ENCODE peak calls at places on chromosomes 12 and 14, in six cellular contexts. T is astrocyte of the spinal cord, M is tibial artery, L is AG10803, R is left ventricle myocardium inferior, Q is dorsolateral prefrontal cortex. W is an unnamed sample.

GRCh38 chr12:20601668-20602280 is 93.4 kb upstream of the SLCO1C1 start:
- DNase-seq in T (peak; percentile 76), M (no peak), L (peak; percentile 65), R (no peak), Q (no peak), W (peak; percentile 18)

GRCh38 chr14:73804636-73805035 is 47.0 kb upstream of the PTGR2 start:
- DNase-seq in T (no peak), M (no peak), L (no peak), R (no peak), Q (no peak), W (no peak)

GRCh38 chr12:57476162-57476992 is 3.3 kb downstream of the ARHGAP9 start:
- DNase-seq in T (no peak), M (no peak), L (no peak), R (no peak), Q (no peak), W (no peak)

GRCh38 chr12:68336754-68337343 is 4.7 kb upstream of the MDM1 start:
- DNase-seq in T (no peak), M (no peak), L (no peak), R (no peak), Q (no peak), W (no peak)

GRCh38 chr14:28690029-28690683 is 76.4 kb upstream of the FOXG1 start:
- DNase-seq in T (no peak), M (no peak), L (no peak), R (no peak), Q (no peak), W (no peak)

GRCh38 chr12:126704609-126705008 is 1562.4 kb upstream of the TMEM132C start:
- DNase-seq in T (no peak), M (no peak), L (no peak), R (no peak), Q (no peak), W (no peak)

GRCh38 chr14:93954900-93955891 is 21.2 kb downstream of the ASB2 start:
- DNase-seq in T (no peak), M (no peak), L (no peak), R (no peak), Q (no peak), W (no peak)

GRCh38 chr12:130220361-130220760 is 58.1 kb downstream of the FZD10 start:
- DNase-seq in T (no peak), M (no peak), L (no peak), R (no peak), Q (no peak), W (no peak)

GRCh38 chr12:106332536-106332935 is 25.0 kb upstream of the POLR3B start:
- DNase-seq in T (no peak), M (no peak), L (no peak), R (no peak), Q (no peak), W (no peak)

GRCh38 chr12:109554761-109555160 is 18.5 kb downstream of the MMAB start:
- DNase-seq in T (no peak), M (no peak), L (no peak), R (no peak), Q (no peak), W (no peak)

GRCh38 chr14:32998433-32998832 is 59.8 kb downstream of the NPAS3 start:
- DNase-seq in T (peak; percentile 19), M (no peak), L (peak; percentile 21), R (no peak), Q (no peak), W (no peak)

GRCh38 chr12:108580531-108580930 is 17.4 kb downstream of the TMEM119 start:
- DNase-seq in T (no peak), M (peak; percentile 48), L (no peak), R (no peak), Q (no peak), W (no peak)

GRCh38 chr14:49977126-49977841 is 84.4 kb downstream of the ARF6 start:
- DNase-seq in T (no peak), M (no peak), L (no peak), R (no peak), Q (no peak), W (no peak)

GRCh38 chr12:6273931-6274687 is 36.4 kb upstream of the PLEKHG6 start:
- DNase-seq in T (no peak), M (no peak), L (no peak), R (no peak), Q (no peak), W (no peak)

GRCh38 chr12:1360812-1361211 is 233.6 kb downstream of the FBXL14 start:
- DNase-seq in T (peak; percentile 67), M (no peak), L (peak; percentile 87), R (no peak), Q (no peak), W (peak; percentile 31)

GRCh38 chr12:19884081-19884480 is 444.8 kb downstream of the AEBP2 start:
- DNase-seq in T (no peak), M (no peak), L (peak; percentile 25), R (no peak), Q (no peak), W (no peak)

GRCh38 chr14:49954171-49954631 is 61.3 kb downstream of the ARF6 start:
- DNase-seq in T (no peak), M (no peak), L (peak; percentile 91), R (no peak), Q (no peak), W (no peak)

GRCh38 chr14:85415015-85415712 is 114.8 kb upstream of the FLRT2 start:
- DNase-seq in T (peak; percentile 94), M (peak; percentile 38), L (peak; percentile 92), R (peak; percentile 15), Q (no peak), W (peak; percentile 89)

GRCh38 chr12:40225984-40226602 is 1.3 kb downstream of the LRRK2 start:
- DNase-seq in T (no peak), M (no peak), L (no peak), R (no peak), Q (no peak), W (no peak)
- H3K4me3 ChIP-seq in T (no peak overlapping the region), M (peak overlapping the region; percentile 66), L (peak overlapping the region; percentile 72), R (peak overlapping the region; percentile 79), Q (peak overlapping the region; percentile 72), W (no peak overlapping the region)

GRCh38 chr12:44876554-44877275 is 600 bp upstream of the NELL2 start:
- DNase-seq in T (peak; percentile 38), M (no peak), L (peak; percentile 10), R (no peak), Q (peak; percentile 69), W (no peak)
- H3K4me3 ChIP-seq in T (peak overlapping the region; percentile 41), M (peak overlapping the region; percentile 62), L (peak overlapping the region; percentile 53), R (peak overlapping the region; percentile 69), Q (peak overlapping the region; percentile 77), W (peak overlapping the region; percentile 49)

DNA sequence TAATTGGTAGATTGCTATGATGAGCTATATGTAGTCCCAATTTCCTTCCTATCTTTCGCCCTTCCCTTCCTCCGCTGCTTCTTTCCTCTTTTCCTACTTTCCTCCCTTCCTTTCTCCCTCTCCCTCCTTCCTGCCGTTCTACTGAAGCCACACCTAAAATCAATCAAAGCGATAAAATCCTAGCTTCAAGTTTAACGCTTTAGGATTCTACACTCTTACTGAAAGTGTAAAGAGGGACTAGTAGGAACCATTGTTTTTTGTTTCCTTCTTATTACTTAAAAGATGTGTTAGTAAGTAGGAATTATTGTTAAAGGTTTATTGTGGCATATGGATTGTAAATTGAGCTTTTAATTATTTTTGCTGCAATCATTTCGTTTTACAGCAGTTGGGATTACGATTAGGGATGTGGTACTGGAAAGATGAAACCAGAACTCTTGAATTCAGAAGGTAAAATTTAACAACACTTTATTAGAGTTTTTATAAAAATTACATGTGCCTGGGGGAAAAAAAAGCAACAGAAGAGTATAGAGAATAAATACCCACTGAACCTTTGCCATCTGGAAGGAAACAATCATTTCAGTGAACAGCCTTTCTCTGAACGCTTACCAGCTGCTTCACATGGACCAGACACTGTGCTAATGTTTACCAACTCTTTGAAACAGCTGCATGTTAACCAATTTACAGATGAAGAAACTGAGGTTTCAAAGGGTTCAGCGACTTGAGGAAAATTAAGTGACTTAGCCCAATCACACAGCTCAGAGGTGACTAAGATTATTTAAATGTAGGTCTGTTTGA is 975 bp downstream of the PPP1R36 start:
- DNase-seq in T (no peak), M (no peak), L (no peak), R (no peak), Q (no peak), W (no peak)
- H3K4me3 ChIP-seq in T (no peak overlapping the region), M (no peak overlapping the region), L (no peak overlapping the region), R (peak overlapping the region; percentile 64), Q (no peak overlapping the region), W (no peak overlapping the region)

GRCh38 chr12:62263956-62264355 is 3.8 kb downstream of the USP15 start:
- DNase-seq in T (no peak), M (no peak), L (no peak), R (no peak), Q (no peak), W (no peak)

GRCh38 chr12:62259993-62260732 is at the start of gene USP15:
- DNase-seq in T (peak; percentile 98), M (peak; percentile 94), L (peak; percentile 98), R (peak; percentile 97), Q (peak; percentile 97), W (peak; percentile 94)

GRCh38 chr12:62260733-62261683 is 804 bp downstream of the USP15 start:
- DNase-seq in T (peak; percentile 45), M (peak; percentile 38), L (peak; percentile 30), R (peak; percentile 18), Q (peak; percentile 4), W (no peak)

GRCh38 chr12:62259311-62259992 is 752 bp upstream of the USP15 start:
- DNase-seq in T (no peak), M (no peak), L (no peak), R (no peak), Q (peak; percentile 5), W (no peak)

GRCh38 chr12:62261876-62262275 is 1.7 kb downstream of the USP15 start:
- DNase-seq in T (no peak), M (no peak), L (no peak), R (no peak), Q (no peak), W (no peak)
- H3K4me3 ChIP-seq in T (no peak overlapping the region), M (peak overlapping the region; percentile 91), L (no peak overlapping the region), R (peak overlapping the region; percentile 95), Q (peak overlapping the region; percentile 98), W (no peak overlapping the region)

GRCh38 chr12:53726342-53726741 is 910 bp downstream of the CALCOCO1 start:
- DNase-seq in T (no peak), M (no peak), L (no peak), R (no peak), Q (no peak), W (no peak)
- H3K4me3 ChIP-seq in T (peak overlapping the region; percentile 87), M (peak overlapping the region; percentile 66), L (peak overlapping the region; percentile 97), R (peak overlapping the region; percentile 84), Q (peak overlapping the region; percentile 81), W (peak overlapping the region; percentile 92)

DNA sequence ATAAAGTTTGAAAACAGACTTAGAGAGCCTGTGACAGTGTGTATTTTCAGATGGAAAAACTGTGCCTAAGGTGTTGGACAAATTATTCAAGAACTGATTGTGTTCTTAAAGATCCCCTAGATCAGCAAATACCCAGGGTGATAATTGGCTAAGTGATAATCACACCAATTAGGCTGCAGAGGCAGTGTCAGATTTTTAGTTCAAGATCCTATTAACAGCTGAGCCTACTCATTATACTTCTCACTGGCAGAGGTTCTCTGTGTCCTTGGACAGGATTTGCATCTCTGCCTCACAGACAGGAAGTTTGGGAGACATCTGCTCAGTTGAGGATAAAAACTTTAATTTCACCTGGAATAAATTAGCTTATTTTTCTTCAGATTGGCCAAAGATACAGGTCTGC is 4.3 kb upstream of the FGD4 start:
- DNase-seq in T (no peak), M (no peak), L (no peak), R (no peak), Q (no peak), W (no peak)
- H3K4me3 ChIP-seq in T (no peak overlapping the region), M (no peak overlapping the region), L (no peak overlapping the region), R (no peak overlapping the region), Q (no peak overlapping the region), W (no peak overlapping the region)